ENCODE peak calls at places on chromosome 20, in seven cellular contexts. X is IMR-90, Z is H1, H is K562, J is HCT116, V is GM12878, D is HepG2. S is an unnamed sample.
A peak's percentile ranks its signal among the peaks of the same experiment; 100 is the strongest.

GRCh38 chr20:45920795-45921617 is 9.1 kb upstream of the PLTP start:
- DNase-seq in X (no peak), J (no peak), D (no peak), V (no peak), H (no peak), Z (no peak), S (no peak)

GRCh38 chr20:12316794-12317193 is 399.1 kb downstream of the BTBD3 start:
- DNase-seq in Z (no peak), H (no peak), J (no peak), D (no peak), X (no peak), V (no peak), S (no peak)

GRCh38 chr20:62685781-62686555 is 22.7 kb upstream of the NTSR1 start:
- DNase-seq in H (peak; percentile 56), J (no peak), V (no peak), D (peak; percentile 24), Z (no peak), X (no peak), S (no peak)

GRCh38 chr20:25498280-25498606 is 87.1 kb downstream of the NINL start:
- DNase-seq in J (no peak), Z (no peak), V (no peak), X (no peak), D (no peak), H (no peak), S (no peak)

GRCh38 chr20:5719861-5720401 is 30.3 kb upstream of the SHLD1 start:
- DNase-seq in V (no peak), X (peak; percentile 65), Z (no peak), D (peak; percentile 54), H (peak; percentile 68), J (no peak), S (no peak)

GRCh38 chr20:44683263-44684046 is 31.7 kb upstream of the CCN5 start:
- DNase-seq in D (peak; percentile 63), V (peak; percentile 45), Z (peak; percentile 83), J (peak; percentile 59), H (peak; percentile 87), X (peak; percentile 42), S (peak; percentile 64)

GRCh38 chr20:36384022-36384619 is 78.0 kb downstream of the DLGAP4 start:
- DNase-seq in J (peak; percentile 31), V (no peak), H (peak; percentile 87), Z (peak; percentile 90), D (peak; percentile 79), X (peak; percentile 24), S (peak; percentile 42)

GRCh38 chr20:36461600-36462439 is 79.5 kb upstream of the MYL9 start:
- DNase-seq in J (no peak), Z (peak; percentile 62), V (no peak), H (peak; percentile 76), D (no peak), X (peak; percentile 42), S (peak; percentile 37)

GRCh38 chr20:21125072-21125848 is 622 bp upstream of the KIZ start:
- DNase-seq in Z (no peak), D (peak; percentile 88), J (peak; percentile 39), V (no peak), H (no peak), X (peak; percentile 41), S (no peak)

GRCh38 chr20:3101737-3102574 is 17.4 kb upstream of the AVP start:
- DNase-seq in D (no peak), H (no peak), Z (no peak), X (no peak), V (peak; percentile 5), J (no peak), S (no peak)

GRCh38 chr20:41407617-41408016 is 41.0 kb upstream of the EMILIN3 start:
- DNase-seq in H (no peak), J (no peak), X (no peak), Z (no peak), V (no peak), D (no peak), S (no peak)

GRCh38 chr20:62587757-62588402 is 54.4 kb upstream of the SLCO4A1 start:
- DNase-seq in J (no peak), Z (peak; percentile 72), H (peak; percentile 70), V (no peak), X (no peak), D (no peak), S (peak; percentile 13)

GRCh38 chr20:40673442-40673841 is 15.6 kb downstream of the MAFB start:
- DNase-seq in V (no peak), J (no peak), X (no peak), Z (no peak), D (no peak), H (no peak), S (no peak)

GRCh38 chr20:33647603-33648395 is 14.3 kb upstream of the C20orf144 start:
- DNase-seq in X (peak; percentile 31), V (peak; percentile 34), Z (no peak), D (no peak), J (no peak), H (no peak), S (peak; percentile 60)

GRCh38 chr20:53867741-53868351 is 202.5 kb downstream of the BCAS1 start:
- DNase-seq in V (no peak), H (no peak), Z (no peak), J (no peak), X (no peak), D (no peak), S (no peak)

GRCh38 chr20:45347297-45347935 is 808 bp downstream of the SDC4 start:
- DNase-seq in J (no peak), X (no peak), D (no peak), V (no peak), Z (no peak), H (no peak), S (no peak)

GRCh38 chr20:57175397-57176010 is 90.9 kb downstream of the BMP7 start:
- DNase-seq in J (no peak), D (no peak), X (no peak), Z (no peak), V (no peak), H (no peak), S (no peak)

GRCh38 chr20:45052698-45053440 is 48.1 kb downstream of the KCNS1 start:
- DNase-seq in J (no peak), X (peak; percentile 81), H (no peak), Z (no peak), D (no peak), V (peak; percentile 55), S (no peak)

GRCh38 chr20:32251470-32251869 is 26.0 kb upstream of the KIF3B start:
- DNase-seq in V (no peak), Z (no peak), D (no peak), H (no peak), J (no peak), X (no peak), S (no peak)

GRCh38 chr20:34581341-34582189 is 23.0 kb downstream of the MAP1LC3A start:
- DNase-seq in Z (no peak), X (peak; percentile 70), J (no peak), H (no peak), D (no peak), V (peak; percentile 21), S (peak; percentile 91)

GRCh38 chr20:63362426-63363009 is 1.4 kb upstream of the CHRNA4 start:
- DNase-seq in V (no peak), X (no peak), H (no peak), D (no peak), J (no peak), Z (no peak), S (no peak)

GRCh38 chr20:62733891-62734290 is 25.3 kb downstream of the NTSR1 start:
- DNase-seq in V (no peak), Z (no peak), J (no peak), H (no peak), X (no peak), D (no peak), S (no peak)

GRCh38 chr20:2305946-2306345 is 10.1 kb downstream of the TGM3 start:
- DNase-seq in H (peak; percentile 19), Z (no peak), V (no peak), J (no peak), X (no peak), D (peak; percentile 44), S (no peak)

GRCh38 chr20:20360464-20360863 is 7.4 kb upstream of the INSM1 start:
- DNase-seq in V (no peak), J (peak; percentile 40), H (peak; percentile 51), D (peak; percentile 67), Z (no peak), X (peak; percentile 69), S (peak; percentile 69)

GRCh38 chr20:4167261-4168004 is 152.1 kb upstream of the RNF24 start:
- DNase-seq in H (no peak), V (no peak), X (no peak), D (peak; percentile 95), Z (peak; percentile 60), J (no peak), S (no peak)
- H3K9ac ChIP-seq in H (no peak overlapping the region), V (no peak overlapping the region), X (no peak overlapping the region), D (peak overlapping the region; percentile 71), Z (no peak overlapping the region), J (no peak overlapping the region), S (no peak overlapping the region)

GRCh38 chr20:49283703-49284625 is 6.1 kb upstream of the ZNFX1 start:
- DNase-seq in V (no peak), D (peak; percentile 48), Z (no peak), H (no peak), X (no peak), J (no peak), S (no peak)
- TF ChIP-seq POLR2A in V (peak; percentile 66), D (peak; percentile 64), Z (peak; percentile 60), H (peak; percentile 58), X (peak; percentile 22), J (no peak), S (peak; percentile 19)

DNA sequence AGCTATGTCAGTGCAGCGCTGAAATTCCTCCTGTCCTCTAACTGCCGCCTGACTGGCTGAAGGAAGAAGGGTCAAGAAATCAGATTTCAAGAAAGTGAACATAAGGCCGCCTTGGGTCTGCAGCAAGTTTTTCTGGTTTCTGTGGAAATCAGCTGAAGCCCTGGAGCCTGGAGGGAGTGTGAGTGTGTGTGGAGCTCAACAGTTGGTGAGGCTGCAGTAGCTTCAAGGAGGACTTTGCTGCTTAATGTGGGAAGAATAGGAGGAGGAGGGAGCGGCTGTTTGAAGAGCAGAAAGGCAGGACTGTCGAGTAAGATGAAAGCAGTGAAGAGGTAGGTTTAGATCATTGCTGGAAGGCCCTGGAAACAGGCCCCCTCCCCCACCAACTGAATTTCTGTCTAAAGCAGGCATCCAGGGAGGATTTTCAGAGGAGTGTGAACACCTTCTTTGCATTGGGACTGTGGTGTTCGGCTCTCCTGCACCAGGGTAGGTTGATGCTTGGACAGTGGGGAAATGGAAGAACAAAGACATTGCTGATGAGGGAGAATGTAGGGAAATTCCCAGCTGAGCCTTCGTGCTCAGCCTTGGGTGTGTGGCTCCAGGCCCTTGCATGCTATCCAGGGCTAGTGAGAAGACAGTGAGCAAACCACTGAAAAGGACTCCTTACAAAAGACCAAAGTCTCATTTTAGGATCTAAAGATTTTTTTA is 79.5 kb upstream of the VSTM2L start:
- DNase-seq in Z (no peak), H (no peak), D (no peak), X (peak; percentile 59), V (no peak), J (no peak), S (no peak)
- H3K9ac ChIP-seq in Z (peak overlapping the region; percentile 6), H (no peak overlapping the region), D (no peak overlapping the region), X (no peak overlapping the region), V (no peak overlapping the region), J (no peak overlapping the region), S (no peak overlapping the region)

DNA sequence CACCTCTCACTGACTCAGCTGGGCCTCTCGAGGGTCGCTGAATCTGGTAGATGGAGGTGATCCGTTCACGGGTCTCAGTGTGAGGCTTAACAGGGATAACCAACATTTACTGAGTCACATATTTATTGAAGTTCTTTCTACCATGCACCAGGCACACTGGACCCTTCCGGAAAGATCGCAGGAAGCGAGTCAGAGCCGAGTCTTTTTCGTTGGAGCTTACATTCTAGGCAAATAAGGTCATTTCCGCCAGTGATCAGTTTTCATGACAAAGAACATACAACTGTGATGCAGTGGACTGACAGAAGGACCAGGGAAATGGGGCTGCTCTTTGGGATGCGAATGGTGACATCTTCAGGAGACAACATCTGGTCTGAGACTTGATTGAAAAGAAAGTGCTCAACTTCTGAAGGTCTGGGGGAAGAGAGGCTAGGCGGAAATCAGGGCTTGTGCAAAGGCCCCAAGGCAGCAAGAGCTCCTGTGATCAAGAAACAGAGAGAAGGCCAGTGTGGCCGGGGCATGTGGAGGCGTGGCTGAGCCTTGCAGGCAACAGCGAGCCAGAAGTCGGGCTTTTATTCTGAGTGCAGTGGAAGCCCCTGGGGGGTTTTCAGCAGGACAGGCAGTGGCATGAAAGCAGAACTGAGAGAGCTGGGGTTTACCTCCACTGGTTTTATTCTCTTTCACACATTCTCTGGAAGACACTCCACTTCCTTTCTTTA is 56.7 kb downstream of the APCDD1L start:
- DNase-seq in Z (no peak), J (no peak), V (peak; percentile 89), H (no peak), X (peak; percentile 76), D (no peak), S (peak; percentile 66)
- TF ChIP-seq POLR2A in Z (no peak), J (no peak), V (no peak), H (no peak), X (no peak), D (no peak), S (no peak)